ENCODE peak calls at places on chromosome 18, in five cellular contexts. T is fibroblast of pulmonary artery, C is choroid plexus epithelial cell, V is C1 segment of cervical spinal cord, U is left colon. H is an unnamed sample.

GRCh38 chr18:3041857-3042256 is 28.9 kb upstream of the LPIN2 start:
- DNase-seq in U (no peak), T (no peak), V (no peak), C (no peak), H (no peak)

GRCh38 chr18:47260138-47260923 is 8.9 kb upstream of the SKOR2 start:
- DNase-seq in T (peak), U (no peak), V (no peak), C (peak), H (peak)

GRCh38 chr18:49795612-49796552 is 17.5 kb downstream of the ACAA2 start:
- DNase-seq in U (no peak), T (no peak), V (no peak), C (peak), H (peak)

GRCh38 chr18:58076052-58076451 is 32.0 kb downstream of the NEDD4L start:
- DNase-seq in C (peak), V (no peak), T (no peak), U (no peak), H (no peak)

GRCh38 chr18:46756559-46757201 is at the start of gene ST8SIA5:
- DNase-seq in U (no peak), T (no peak), V (no peak), C (no peak), H (no peak)

GRCh38 chr18:22293417-22293816 is 124.0 kb downstream of the GATA6 start:
- DNase-seq in V (no peak), U (no peak), C (peak), T (peak), H (no peak)

GRCh38 chr18:73962251-73962650 is 185.4 kb downstream of the FBXO15 start:
- DNase-seq in T (no peak), C (peak), U (no peak), V (no peak), H (no peak)

GRCh38 chr18:79598046-79598884 is 81.3 kb upstream of the CTDP1 start:
- DNase-seq in U (peak), V (no peak), T (no peak), C (no peak), H (no peak)

GRCh38 chr18:67417864-67418523 is 98.5 kb downstream of the DSEL start:
- DNase-seq in V (no peak), C (peak), U (no peak), T (peak), H (peak)

GRCh38 chr18:47605093-47605492 is 325.4 kb downstream of the SMAD2 start:
- DNase-seq in T (no peak), U (no peak), V (no peak), C (no peak), H (no peak)

GRCh38 chr18:4453712-4454547 is 1.2 kb downstream of the DLGAP1 start:
- DNase-seq in T (no peak), V (peak), U (no peak), C (no peak), H (no peak)

GRCh38 chr18:53153281-53153680 is 813.3 kb downstream of the DCC start:
- DNase-seq in U (no peak), V (peak), T (peak), C (no peak), H (no peak)

GRCh38 chr18:13159579-13159978 is 59.0 kb upstream of the LDLRAD4 start:
- DNase-seq in U (no peak), T (peak), C (peak), V (no peak), H (peak)

GRCh38 chr18:65523461-65523860 is 227.4 kb upstream of the CDH7 start:
- DNase-seq in C (no peak), V (no peak), U (no peak), T (no peak), H (no peak)

GRCh38 chr18:3906072-3906471 is 456.1 kb downstream of the TGIF1 start:
- DNase-seq in V (no peak), C (no peak), T (no peak), U (no peak), H (no peak)

GRCh38 chr18:39969813-39970494 is 1985.1 kb upstream of the PIK3C3 start:
- DNase-seq in V (no peak), T (peak), U (no peak), C (peak), H (peak)

GRCh38 chr18:5879479-5879882 is 15.8 kb downstream of the TMEM200C start:
- DNase-seq in T (peak), U (no peak), C (peak), V (no peak), H (peak)

GRCh38 chr18:11034816-11035215 is 114.6 kb downstream of the PIEZO2 start:
- DNase-seq in T (peak), U (no peak), C (peak), V (no peak), H (no peak)

GRCh38 chr18:22141211-22141610 is 28.2 kb upstream of the GATA6 start:
- DNase-seq in U (no peak), T (no peak), V (no peak), C (no peak), H (no peak)

GRCh38 chr18:24027156-24027555 is 12.6 kb downstream of the TTC39C start:
- DNase-seq in V (no peak), U (no peak), T (peak), C (peak), H (no peak)

GRCh38 chr18:58668897-58669296 is 2.4 kb upstream of the MALT1 start:
- DNase-seq in C (peak), V (no peak), U (no peak), T (peak), H (peak)

GRCh38 chr18:24019641-24020331 is 5.2 kb downstream of the TTC39C start:
- DNase-seq in T (no peak), V (no peak), C (no peak), U (no peak), H (no peak)

GRCh38 chr18:55316615-55317184 is 271.3 kb downstream of the TCF4 start:
- DNase-seq in U (no peak), C (peak), T (no peak), V (no peak), H (no peak)

GRCh38 chr18:7566587-7567486 is at the start of gene PTPRM:
- DNase-seq in C (peak), V (peak), U (peak), T (peak), H (peak)

GRCh38 chr18:22214731-22215528 is 45.5 kb downstream of the GATA6 start:
- DNase-seq in C (peak), V (no peak), U (no peak), T (peak), H (peak)

GRCh38 chr18:58884694-58885093 is 20.0 kb downstream of the ZNF532 start:
- DNase-seq in T (no peak), V (no peak), C (no peak), U (no peak), H (no peak)

GRCh38 chr18:11664286-11664685 is 24.8 kb upstream of the GNAL start:
- DNase-seq in V (no peak), T (no peak), C (no peak), U (no peak), H (no peak)

GRCh38 chr18:54086046-54086802 is 138.2 kb downstream of the MBD2 start:
- DNase-seq in C (no peak), U (no peak), T (no peak), V (no peak), H (no peak)

GRCh38 chr18:55283309-55283708 is 304.7 kb downstream of the TCF4 start:
- DNase-seq in V (no peak), U (no peak), C (no peak), T (no peak), H (no peak)

H was measured in endothelial cell of umbilical vein.